ENCODE peak calls at places on chromosomes 11 and 22, in six cellular contexts. One of them, this sample, is unnamed.

GRCh38 chr11:123166095-123166559 is 28.9 kb downstream of the CLMP start:
- DNase-seq in heart right ventricle: peak
- DNase-seq in fibroblast of lung: peak
- DNase-seq in thoracic aorta: no peak
- DNase-seq in pancreas: no peak
- DNase-seq in AG04450: peak
- DNase-seq in this sample: peak

GRCh38 chr11:18731949-18732821 is 6.2 kb upstream of the IGSF22 start:
- DNase-seq in fibroblast of lung: peak
- DNase-seq in AG04450: no peak
- DNase-seq in thoracic aorta: no peak
- DNase-seq in heart right ventricle: peak
- DNase-seq in pancreas: peak
- DNase-seq in this sample: peak

GRCh38 chr11:7522546-7522945 is 8.7 kb downstream of the PPFIBP2 start:
- DNase-seq in thoracic aorta: no peak
- DNase-seq in heart right ventricle: no peak
- DNase-seq in AG04450: no peak
- DNase-seq in pancreas: no peak
- DNase-seq in fibroblast of lung: no peak
- DNase-seq in this sample: no peak

GRCh38 chr11:33687733-33688479 is 12.7 kb downstream of the C11orf91 start:
- DNase-seq in pancreas: peak
- DNase-seq in AG04450: no peak
- DNase-seq in fibroblast of lung: peak
- DNase-seq in thoracic aorta: no peak
- DNase-seq in heart right ventricle: peak
- DNase-seq in this sample: peak

GRCh38 chr11:20367313-20367948 is 3.9 kb downstream of the HTATIP2 start:
- DNase-seq in fibroblast of lung: peak
- DNase-seq in heart right ventricle: no peak
- DNase-seq in thoracic aorta: no peak
- DNase-seq in AG04450: peak
- DNase-seq in pancreas: no peak
- DNase-seq in this sample: no peak

GRCh38 chr11:117559698-117560097 is 232.0 kb downstream of the CEP164 start:
- DNase-seq in pancreas: no peak
- DNase-seq in thoracic aorta: no peak
- DNase-seq in heart right ventricle: no peak
- DNase-seq in AG04450: no peak
- DNase-seq in fibroblast of lung: no peak
- DNase-seq in this sample: no peak

GRCh38 chr11:32395127-32395526 is 40.2 kb downstream of the WT1 start:
- DNase-seq in pancreas: no peak
- DNase-seq in heart right ventricle: no peak
- DNase-seq in thoracic aorta: no peak
- DNase-seq in AG04450: no peak
- DNase-seq in fibroblast of lung: no peak
- DNase-seq in this sample: no peak

GRCh38 chr11:78768345-78768744 is 193.7 kb upstream of the NARS2 start:
- DNase-seq in heart right ventricle: no peak
- DNase-seq in pancreas: no peak
- DNase-seq in fibroblast of lung: no peak
- DNase-seq in AG04450: no peak
- DNase-seq in thoracic aorta: no peak
- DNase-seq in this sample: no peak

GRCh38 chr11:765025-765801 is 12.1 kb downstream of the GATD1 start:
- DNase-seq in heart right ventricle: no peak
- DNase-seq in AG04450: no peak
- DNase-seq in thoracic aorta: no peak
- DNase-seq in pancreas: peak
- DNase-seq in fibroblast of lung: peak
- DNase-seq in this sample: no peak

GRCh38 chr22:19430890-19431541 is 517 bp downstream of the HIRA start:
- DNase-seq in pancreas: peak
- DNase-seq in AG04450: no peak
- DNase-seq in fibroblast of lung: peak
- DNase-seq in thoracic aorta: no peak
- DNase-seq in heart right ventricle: no peak
- DNase-seq in this sample: no peak

GRCh38 chr11:2421226-2421994 is 20.9 kb downstream of the TSSC4 start:
- DNase-seq in heart right ventricle: no peak
- DNase-seq in thoracic aorta: no peak
- DNase-seq in fibroblast of lung: no peak
- DNase-seq in pancreas: no peak
- DNase-seq in AG04450: no peak
- DNase-seq in this sample: no peak

GRCh38 chr11:44627911-44628729 is 62.7 kb downstream of the CD82 start:
- DNase-seq in heart right ventricle: peak
- DNase-seq in fibroblast of lung: peak
- DNase-seq in thoracic aorta: no peak
- DNase-seq in pancreas: peak
- DNase-seq in AG04450: no peak
- DNase-seq in this sample: no peak

GRCh38 chr11:82818399-82819043 is 81.7 kb downstream of the PRCP start:
- DNase-seq in AG04450: no peak
- DNase-seq in heart right ventricle: no peak
- DNase-seq in fibroblast of lung: no peak
- DNase-seq in pancreas: no peak
- DNase-seq in thoracic aorta: no peak
- DNase-seq in this sample: no peak

GRCh38 chr11:72751293-72752087 is 718 bp downstream of the ARAP1 start:
- DNase-seq in AG04450: no peak
- DNase-seq in heart right ventricle: no peak
- DNase-seq in fibroblast of lung: no peak
- DNase-seq in pancreas: no peak
- DNase-seq in thoracic aorta: no peak
- DNase-seq in this sample: no peak

GRCh38 chr11:12693485-12694181 is 19.4 kb downstream of the TEAD1 start:
- DNase-seq in pancreas: peak
- DNase-seq in thoracic aorta: peak
- DNase-seq in AG04450: peak
- DNase-seq in fibroblast of lung: peak
- DNase-seq in heart right ventricle: peak
- DNase-seq in this sample: no peak

GRCh38 chr11:78065239-78065638 is 1.6 kb downstream of the THRSP start:
- DNase-seq in fibroblast of lung: no peak
- DNase-seq in pancreas: no peak
- DNase-seq in heart right ventricle: no peak
- DNase-seq in thoracic aorta: no peak
- DNase-seq in AG04450: no peak
- DNase-seq in this sample: no peak

GRCh38 chr11:13487661-13488030 is 8.2 kb downstream of the PTH start:
- DNase-seq in pancreas: peak
- DNase-seq in heart right ventricle: no peak
- DNase-seq in fibroblast of lung: no peak
- DNase-seq in AG04450: no peak
- DNase-seq in thoracic aorta: no peak
- DNase-seq in this sample: no peak

GRCh38 chr22:19824197-19825015 is 30.3 kb downstream of the GNB1L start:
- DNase-seq in fibroblast of lung: no peak
- DNase-seq in thoracic aorta: no peak
- DNase-seq in heart right ventricle: no peak
- DNase-seq in AG04450: no peak
- DNase-seq in pancreas: peak
- DNase-seq in this sample: no peak

GRCh38 chr11:122108192-122108799 is 7.7 kb downstream of the BLID start:
- DNase-seq in fibroblast of lung: peak
- DNase-seq in thoracic aorta: no peak
- DNase-seq in pancreas: peak
- DNase-seq in heart right ventricle: no peak
- DNase-seq in AG04450: no peak
- DNase-seq in this sample: no peak

GRCh38 chr22:46622081-46622521 is 1.9 kb downstream of the GRAMD4 start:
- DNase-seq in fibroblast of lung: no peak
- DNase-seq in AG04450: no peak
- DNase-seq in heart right ventricle: peak
- DNase-seq in thoracic aorta: no peak
- DNase-seq in pancreas: no peak
- DNase-seq in this sample: no peak

GRCh38 chr11:108906329-108906728 is 241.5 kb downstream of the DDX10 start:
- DNase-seq in pancreas: no peak
- DNase-seq in fibroblast of lung: peak
- DNase-seq in thoracic aorta: no peak
- DNase-seq in heart right ventricle: no peak
- DNase-seq in AG04450: no peak
- DNase-seq in this sample: no peak

GRCh38 chr11:11531127-11531526 is 90.7 kb downstream of the GALNT18 start:
- DNase-seq in AG04450: no peak
- DNase-seq in heart right ventricle: no peak
- DNase-seq in thoracic aorta: no peak
- DNase-seq in fibroblast of lung: no peak
- DNase-seq in pancreas: no peak
- DNase-seq in this sample: no peak

GRCh38 chr22:29207231-29207550 is 1.5 kb downstream of the EMID1 start:
- DNase-seq in heart right ventricle: no peak
- DNase-seq in fibroblast of lung: no peak
- DNase-seq in AG04450: no peak
- DNase-seq in thoracic aorta: no peak
- DNase-seq in pancreas: no peak
- DNase-seq in this sample: no peak

GRCh38 chr22:33204408-33204807 is 146.2 kb upstream of the SYN3 start:
- DNase-seq in pancreas: no peak
- DNase-seq in AG04450: no peak
- DNase-seq in heart right ventricle: no peak
- DNase-seq in thoracic aorta: no peak
- DNase-seq in fibroblast of lung: no peak
- DNase-seq in this sample: no peak

GRCh38 chr22:17831527-17832251 is 57.4 kb upstream of the BID start:
- DNase-seq in heart right ventricle: peak
- DNase-seq in thoracic aorta: no peak
- DNase-seq in pancreas: no peak
- DNase-seq in AG04450: no peak
- DNase-seq in fibroblast of lung: no peak
- DNase-seq in this sample: no peak

GRCh38 chr11:57162179-57162898 is 19.4 kb upstream of the LRRC55 start:
- DNase-seq in AG04450: no peak
- DNase-seq in pancreas: no peak
- DNase-seq in fibroblast of lung: no peak
- DNase-seq in thoracic aorta: no peak
- DNase-seq in heart right ventricle: no peak
- DNase-seq in this sample: no peak

DNA sequence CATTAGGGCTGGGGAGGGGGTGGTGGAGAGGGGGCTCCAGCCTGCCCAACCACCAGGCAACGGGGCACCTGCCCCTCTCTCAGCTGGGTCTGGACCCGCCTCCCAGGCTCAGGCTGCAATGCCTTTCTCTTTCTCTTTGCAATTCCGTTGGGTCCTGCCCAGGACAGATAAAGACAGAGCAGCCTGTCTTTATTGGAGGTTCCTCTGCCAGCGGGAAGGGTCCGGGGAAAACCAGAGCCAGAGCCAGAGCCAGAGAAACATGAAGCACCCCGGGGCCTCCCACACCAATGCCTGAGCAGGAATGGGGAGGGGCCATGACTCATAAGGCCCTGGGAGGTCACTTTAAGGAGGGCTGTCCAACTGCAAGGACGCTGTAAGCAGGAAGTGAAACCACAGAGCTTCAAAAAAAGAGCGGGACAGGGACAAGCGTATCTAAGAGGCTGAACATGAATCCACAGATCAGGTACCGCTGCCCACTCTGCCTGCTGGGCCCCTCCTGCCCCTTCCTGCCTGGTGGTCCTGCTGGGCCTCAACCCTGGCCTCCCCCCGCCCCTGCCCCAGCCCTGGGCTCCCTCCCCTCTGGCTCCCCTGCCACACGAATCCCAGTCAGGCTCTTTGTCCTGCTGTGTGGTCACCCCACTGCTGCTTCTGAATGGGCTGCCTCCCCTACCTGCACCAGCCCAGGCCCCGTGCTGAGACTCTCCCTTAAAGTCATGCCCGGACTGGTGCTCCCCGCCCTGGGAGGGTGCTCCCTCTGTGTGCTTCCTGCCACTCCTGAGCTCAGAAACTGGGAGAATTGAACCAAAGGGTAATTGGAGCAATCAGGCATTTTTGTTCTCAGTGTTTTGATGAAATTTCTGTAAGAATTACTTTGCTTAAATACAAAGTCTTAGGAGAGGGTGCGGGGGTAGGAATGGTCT is at the start of gene APOBEC3B:
- DNase-seq in AG04450: peak
- DNase-seq in fibroblast of lung: peak
- DNase-seq in thoracic aorta: peak
- DNase-seq in heart right ventricle: peak
- DNase-seq in pancreas: peak
- DNase-seq in this sample: no peak
- H3K27ac ChIP-seq in AG04450: peak
- H3K27ac ChIP-seq in fibroblast of lung: peak
- H3K27ac ChIP-seq in thoracic aorta: no peak
- H3K27ac ChIP-seq in heart right ventricle: no peak
- H3K27ac ChIP-seq in pancreas: peak
- H3K27ac ChIP-seq in this sample: no peak

GRCh38 chr22:23834830-23835772 is 3.7 kb downstream of the DERL3 start:
- DNase-seq in AG04450: no peak
- DNase-seq in heart right ventricle: peak
- DNase-seq in thoracic aorta: no peak
- DNase-seq in fibroblast of lung: no peak
- DNase-seq in pancreas: peak
- DNase-seq in this sample: no peak
- H3K27ac ChIP-seq in AG04450: no peak
- H3K27ac ChIP-seq in heart right ventricle: peak
- H3K27ac ChIP-seq in thoracic aorta: peak
- H3K27ac ChIP-seq in fibroblast of lung: no peak
- H3K27ac ChIP-seq in pancreas: peak
- H3K27ac ChIP-seq in this sample: no peak

DNA sequence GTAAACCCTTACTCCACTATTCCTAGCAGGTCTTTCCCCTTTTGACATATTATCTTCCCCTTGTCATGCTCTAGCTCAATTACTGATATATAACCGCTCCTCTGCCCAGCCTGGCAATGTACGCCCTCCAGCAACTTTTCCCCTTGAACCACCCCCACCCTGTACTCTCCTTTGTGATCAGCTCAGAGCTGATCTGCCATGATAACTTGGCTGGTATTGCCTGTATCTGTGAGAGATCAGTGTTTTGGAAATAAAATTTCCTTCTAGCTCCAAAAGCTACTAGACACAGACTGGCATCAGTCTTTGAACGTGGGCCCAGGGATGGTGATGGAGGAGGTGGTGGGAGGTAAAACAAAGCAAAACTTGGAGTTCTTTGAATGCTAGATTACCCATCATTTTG is 42.9 kb downstream of the DIXDC1 start:
- DNase-seq in thoracic aorta: no peak
- DNase-seq in heart right ventricle: no peak
- DNase-seq in pancreas: no peak
- DNase-seq in AG04450: no peak
- DNase-seq in fibroblast of lung: no peak
- DNase-seq in this sample: no peak
- H3K27ac ChIP-seq in thoracic aorta: peak
- H3K27ac ChIP-seq in heart right ventricle: no peak
- H3K27ac ChIP-seq in pancreas: no peak
- H3K27ac ChIP-seq in AG04450: no peak
- H3K27ac ChIP-seq in fibroblast of lung: no peak
- H3K27ac ChIP-seq in this sample: no peak

GRCh38 chr11:5621580-5621979 is 3.2 kb upstream of the TRIM34 start:
- DNase-seq in pancreas: no peak
- DNase-seq in fibroblast of lung: no peak
- DNase-seq in thoracic aorta: no peak
- DNase-seq in AG04450: no peak
- DNase-seq in heart right ventricle: no peak
- DNase-seq in this sample: no peak
- H3K27ac ChIP-seq in pancreas: peak
- H3K27ac ChIP-seq in fibroblast of lung: peak
- H3K27ac ChIP-seq in thoracic aorta: peak
- H3K27ac ChIP-seq in AG04450: peak
- H3K27ac ChIP-seq in heart right ventricle: no peak
- H3K27ac ChIP-seq in this sample: no peak

This sample was measured in iPS DF 6.9.